ENCODE peak calls at places on chromosome 1, in seven cellular contexts. One of them, this sample, is unnamed.

GRCh38 chr1:151924691-151925587 is 15.6 kb upstream of the THEM4 start:
- DNase-seq in right lobe of liver: no peak
- DNase-seq in fibroblast of villous mesenchyme: no peak
- DNase-seq in mammary epithelial cell: no peak
- DNase-seq in astrocyte of the spinal cord: no peak
- DNase-seq in IMR-90: no peak
- DNase-seq in breast epithelium: no peak
- DNase-seq in this sample: no peak

GRCh38 chr1:20250346-20250989 is 40.2 kb upstream of the VWA5B1 start:
- DNase-seq in right lobe of liver: peak
- DNase-seq in fibroblast of villous mesenchyme: peak
- DNase-seq in mammary epithelial cell: no peak
- DNase-seq in astrocyte of the spinal cord: no peak
- DNase-seq in IMR-90: peak
- DNase-seq in breast epithelium: peak
- DNase-seq in this sample: peak

GRCh38 chr1:7278827-7279752 is 492.0 kb upstream of the VAMP3 start:
- DNase-seq in right lobe of liver: no peak
- DNase-seq in fibroblast of villous mesenchyme: peak
- DNase-seq in mammary epithelial cell: no peak
- DNase-seq in astrocyte of the spinal cord: no peak
- DNase-seq in IMR-90: peak
- DNase-seq in breast epithelium: no peak
- DNase-seq in this sample: no peak

GRCh38 chr1:38962113-38962512 is 20.5 kb upstream of the RHBDL2 start:
- DNase-seq in right lobe of liver: no peak
- DNase-seq in fibroblast of villous mesenchyme: peak
- DNase-seq in mammary epithelial cell: peak
- DNase-seq in astrocyte of the spinal cord: peak
- DNase-seq in IMR-90: peak
- DNase-seq in breast epithelium: no peak
- DNase-seq in this sample: peak

GRCh38 chr1:2105781-2106524 is 55.7 kb downstream of the PRKCZ start:
- DNase-seq in right lobe of liver: peak
- DNase-seq in fibroblast of villous mesenchyme: no peak
- DNase-seq in mammary epithelial cell: no peak
- DNase-seq in astrocyte of the spinal cord: no peak
- DNase-seq in IMR-90: no peak
- DNase-seq in breast epithelium: no peak
- DNase-seq in this sample: no peak

GRCh38 chr1:75643460-75643859 is 32.5 kb upstream of the SLC44A5 start:
- DNase-seq in right lobe of liver: no peak
- DNase-seq in fibroblast of villous mesenchyme: no peak
- DNase-seq in mammary epithelial cell: peak
- DNase-seq in astrocyte of the spinal cord: no peak
- DNase-seq in IMR-90: no peak
- DNase-seq in breast epithelium: no peak
- DNase-seq in this sample: peak

GRCh38 chr1:224433671-224434446 is 738 bp downstream of the WDR26 start:
- DNase-seq in right lobe of liver: peak
- DNase-seq in fibroblast of villous mesenchyme: peak
- DNase-seq in mammary epithelial cell: no peak
- DNase-seq in astrocyte of the spinal cord: no peak
- DNase-seq in IMR-90: no peak
- DNase-seq in breast epithelium: peak
- DNase-seq in this sample: no peak

GRCh38 chr1:1173061-1173792 is 453 bp upstream of the TTLL10 start:
- DNase-seq in right lobe of liver: peak
- DNase-seq in fibroblast of villous mesenchyme: no peak
- DNase-seq in mammary epithelial cell: no peak
- DNase-seq in astrocyte of the spinal cord: no peak
- DNase-seq in IMR-90: no peak
- DNase-seq in breast epithelium: no peak
- DNase-seq in this sample: no peak

GRCh38 chr1:45913183-45913924 is 109.9 kb downstream of the MAST2 start:
- DNase-seq in right lobe of liver: no peak
- DNase-seq in fibroblast of villous mesenchyme: peak
- DNase-seq in mammary epithelial cell: peak
- DNase-seq in astrocyte of the spinal cord: peak
- DNase-seq in IMR-90: peak
- DNase-seq in breast epithelium: no peak
- DNase-seq in this sample: peak

DNA sequence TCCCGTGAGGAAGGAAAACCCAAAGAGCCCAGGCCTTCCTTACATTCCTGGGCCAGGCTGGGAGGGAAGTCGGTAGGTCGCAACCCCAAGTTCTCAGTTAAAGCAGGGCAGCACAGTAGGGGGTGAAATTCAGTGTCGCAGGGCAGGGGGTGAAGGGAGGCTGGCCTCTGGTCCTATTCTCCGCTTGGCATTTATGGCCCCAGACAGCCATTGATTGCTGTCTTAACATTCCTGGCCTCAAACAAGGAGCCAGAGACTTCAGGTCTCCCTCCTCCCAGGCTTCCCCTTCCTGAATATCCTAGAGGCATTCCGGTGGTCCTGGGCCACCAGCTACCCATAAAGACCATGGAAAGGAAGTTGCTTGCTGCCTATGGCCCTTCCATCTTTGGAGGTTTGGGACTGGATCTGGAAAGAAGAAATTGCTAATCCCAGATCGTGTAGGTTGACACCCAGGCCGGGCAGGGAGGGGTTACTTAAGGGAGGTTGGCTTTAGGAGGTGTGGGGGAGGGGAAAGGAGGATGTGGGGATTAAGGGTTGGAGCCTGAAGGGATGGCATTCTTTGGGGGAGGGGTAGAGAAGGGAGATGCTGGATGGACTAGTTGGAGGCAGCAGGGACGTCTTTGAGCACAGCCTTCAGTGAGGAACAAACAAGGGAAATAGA is 1.7 kb downstream of the LIN28A start:
- DNase-seq in right lobe of liver: no peak
- DNase-seq in fibroblast of villous mesenchyme: no peak
- DNase-seq in mammary epithelial cell: no peak
- DNase-seq in astrocyte of the spinal cord: no peak
- DNase-seq in IMR-90: no peak
- DNase-seq in breast epithelium: no peak
- DNase-seq in this sample: no peak
- H3K4me3 ChIP-seq in right lobe of liver: no peak
- H3K4me3 ChIP-seq in fibroblast of villous mesenchyme: no peak
- H3K4me3 ChIP-seq in mammary epithelial cell: no peak
- H3K4me3 ChIP-seq in astrocyte of the spinal cord: no peak
- H3K4me3 ChIP-seq in IMR-90: no peak
- H3K4me3 ChIP-seq in breast epithelium: no peak
- H3K4me3 ChIP-seq in this sample: no peak

DNA sequence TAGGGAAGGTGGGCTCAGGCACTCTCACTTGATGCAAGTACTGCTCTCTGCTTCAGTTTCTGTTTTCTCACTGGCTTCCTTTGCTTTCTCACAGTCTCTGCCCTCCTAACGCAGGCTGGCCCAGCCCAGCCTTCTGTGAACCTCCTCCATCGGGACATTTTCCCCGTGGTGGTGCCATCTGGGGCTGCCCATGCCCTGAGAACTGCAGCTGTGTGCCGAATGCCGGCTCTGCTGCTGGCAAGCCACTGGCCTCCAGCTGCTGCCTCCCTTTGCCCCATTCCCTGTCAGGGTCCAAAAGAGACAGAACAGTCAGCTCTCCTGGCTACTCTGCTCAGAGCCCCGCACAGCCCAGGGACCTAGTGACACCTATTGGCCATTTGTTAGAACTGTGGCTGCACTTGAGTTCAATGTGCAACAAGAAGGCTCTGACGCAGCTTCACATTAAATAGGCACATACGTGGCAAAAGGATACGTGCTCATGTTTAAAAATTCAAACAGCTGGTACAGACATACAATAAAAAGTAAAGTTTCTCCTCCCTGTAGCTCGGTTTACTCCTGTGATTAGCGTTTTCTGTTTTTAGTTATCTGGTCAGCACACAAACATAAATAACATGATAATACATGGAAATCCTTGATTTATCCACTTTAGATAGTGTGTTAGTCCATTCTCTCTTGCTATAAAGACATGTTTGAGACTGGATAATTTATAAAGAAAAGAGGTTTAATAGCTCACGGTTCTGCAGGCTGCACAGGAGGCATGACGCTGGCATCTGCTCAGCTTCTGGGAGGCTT is 46.6 kb downstream of the FCRL5 start:
- DNase-seq in right lobe of liver: no peak
- DNase-seq in fibroblast of villous mesenchyme: peak
- DNase-seq in mammary epithelial cell: peak
- DNase-seq in astrocyte of the spinal cord: peak
- DNase-seq in IMR-90: peak
- DNase-seq in breast epithelium: no peak
- DNase-seq in this sample: peak
- TF ChIP-seq CTCF in right lobe of liver: peak
- TF ChIP-seq CTCF in fibroblast of villous mesenchyme: peak
- TF ChIP-seq CTCF in mammary epithelial cell: peak
- TF ChIP-seq CTCF in astrocyte of the spinal cord: peak
- TF ChIP-seq CTCF in IMR-90: peak
- TF ChIP-seq CTCF in breast epithelium: peak
- TF ChIP-seq CTCF in this sample: peak

GRCh38 chr1:11272544-11272841 is 505 bp upstream of the UBIAD1 start:
- DNase-seq in right lobe of liver: no peak
- DNase-seq in fibroblast of villous mesenchyme: no peak
- DNase-seq in mammary epithelial cell: no peak
- DNase-seq in astrocyte of the spinal cord: peak
- DNase-seq in IMR-90: no peak
- DNase-seq in breast epithelium: no peak
- DNase-seq in this sample: no peak
- H3K4me3 ChIP-seq in right lobe of liver: peak
- H3K4me3 ChIP-seq in fibroblast of villous mesenchyme: peak
- H3K4me3 ChIP-seq in mammary epithelial cell: peak
- H3K4me3 ChIP-seq in astrocyte of the spinal cord: peak
- H3K4me3 ChIP-seq in IMR-90: peak
- H3K4me3 ChIP-seq in breast epithelium: peak
- H3K4me3 ChIP-seq in this sample: peak

DNA sequence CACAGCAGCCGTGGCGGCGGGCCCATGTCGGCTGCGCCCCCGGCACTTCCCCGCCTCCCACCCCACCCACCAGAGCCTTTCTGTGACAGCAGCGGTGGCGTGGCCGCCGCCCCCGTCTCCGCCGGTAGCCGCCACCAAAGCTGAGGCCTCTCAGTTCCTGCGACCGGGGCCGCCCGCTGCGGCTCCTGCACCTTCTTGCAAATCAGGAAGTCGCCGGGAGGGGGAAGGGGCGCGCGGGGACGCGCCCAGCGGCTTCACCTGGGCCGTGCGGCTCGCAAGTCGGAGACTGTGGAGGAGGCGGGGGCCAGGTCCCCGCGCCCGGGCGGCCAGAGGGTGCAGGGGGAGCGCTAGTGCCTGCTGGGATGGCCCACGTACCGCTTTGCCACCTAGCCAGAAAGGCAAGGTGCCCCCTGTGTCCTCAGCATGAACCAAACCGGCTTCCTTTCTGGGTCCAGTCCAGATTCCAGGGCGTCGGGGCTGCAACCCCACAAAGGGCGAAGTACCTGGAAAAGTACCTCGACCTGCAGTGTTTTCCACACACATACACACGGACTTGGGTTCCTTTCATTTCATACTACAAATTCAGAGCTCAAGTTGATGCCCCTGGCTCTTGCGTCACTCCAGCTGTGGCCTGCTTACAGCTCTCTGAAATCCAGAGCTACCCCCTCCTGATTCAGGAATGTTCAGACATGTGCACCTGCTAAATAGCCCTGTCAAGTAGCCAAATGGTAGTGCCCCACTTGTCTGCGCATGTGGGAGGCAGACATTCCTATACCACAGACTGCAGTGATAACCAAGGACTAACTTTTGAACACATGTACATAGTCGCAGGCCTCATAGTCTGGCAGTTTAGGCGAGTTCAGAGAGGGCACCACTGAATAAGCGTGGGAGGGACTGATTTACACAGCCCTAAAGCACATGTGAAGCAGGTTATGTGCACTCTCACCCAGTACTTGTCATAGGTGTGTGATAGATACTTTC is at the start of gene DENND1B:
- DNase-seq in right lobe of liver: peak
- DNase-seq in fibroblast of villous mesenchyme: peak
- DNase-seq in mammary epithelial cell: peak
- DNase-seq in astrocyte of the spinal cord: peak
- DNase-seq in IMR-90: peak
- DNase-seq in breast epithelium: peak
- DNase-seq in this sample: peak
- TF ChIP-seq CTCF in right lobe of liver: no peak
- TF ChIP-seq CTCF in fibroblast of villous mesenchyme: peak
- TF ChIP-seq CTCF in mammary epithelial cell: no peak
- TF ChIP-seq CTCF in astrocyte of the spinal cord: no peak
- TF ChIP-seq CTCF in IMR-90: no peak
- TF ChIP-seq CTCF in breast epithelium: no peak
- TF ChIP-seq CTCF in this sample: no peak

GRCh38 chr1:23799255-23799569 is 1.3 kb downstream of the GALE start:
- DNase-seq in right lobe of liver: no peak
- DNase-seq in fibroblast of villous mesenchyme: no peak
- DNase-seq in mammary epithelial cell: no peak
- DNase-seq in astrocyte of the spinal cord: no peak
- DNase-seq in IMR-90: no peak
- DNase-seq in breast epithelium: no peak
- DNase-seq in this sample: no peak
- H3K4me3 ChIP-seq in right lobe of liver: peak
- H3K4me3 ChIP-seq in fibroblast of villous mesenchyme: peak
- H3K4me3 ChIP-seq in mammary epithelial cell: peak
- H3K4me3 ChIP-seq in astrocyte of the spinal cord: peak
- H3K4me3 ChIP-seq in IMR-90: no peak
- H3K4me3 ChIP-seq in breast epithelium: peak
- H3K4me3 ChIP-seq in this sample: peak

DNA sequence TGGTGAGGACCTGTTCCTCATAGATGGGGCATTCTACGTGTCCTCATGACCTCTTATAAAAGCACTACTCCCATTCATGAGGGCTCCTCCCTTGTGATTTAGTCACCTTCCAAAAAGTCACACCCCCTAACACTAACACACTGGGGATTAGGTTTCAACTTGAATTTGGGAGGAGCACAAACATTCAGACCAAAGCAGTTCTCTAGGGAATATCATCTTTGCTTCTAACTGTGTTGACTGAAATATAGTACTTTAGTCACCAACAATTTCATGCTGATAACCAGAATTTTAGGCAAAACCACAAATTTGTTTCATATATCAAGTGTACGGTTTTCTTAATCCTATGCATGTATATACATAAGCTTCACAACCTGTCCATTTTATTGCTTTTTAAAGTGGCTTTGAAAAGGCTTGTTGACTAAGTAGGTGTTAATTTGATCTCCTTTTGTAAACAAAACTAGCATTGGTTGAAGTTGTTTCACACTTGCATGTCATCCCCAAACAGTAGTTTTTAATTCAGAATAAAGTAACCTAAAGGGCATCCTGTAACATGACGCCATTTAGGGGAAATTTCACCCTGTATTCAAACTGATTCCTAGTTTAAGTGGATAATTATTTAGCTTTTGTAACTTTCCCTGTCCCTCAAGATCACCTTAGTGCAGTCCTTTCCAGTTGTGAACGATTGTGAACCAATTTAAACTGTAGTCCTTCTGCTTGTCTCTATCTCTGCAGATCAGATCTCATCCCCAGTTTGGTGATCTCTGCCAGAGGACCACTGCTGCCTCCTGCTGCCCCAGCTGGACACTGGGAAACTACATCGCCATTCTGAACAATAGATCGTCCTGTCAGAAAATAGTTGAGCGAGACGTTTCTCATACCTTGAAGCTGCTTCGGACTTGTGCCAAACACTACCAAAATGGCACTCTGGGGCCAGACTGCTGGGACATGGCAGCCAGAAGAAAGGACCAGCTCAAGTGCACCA is 141.1 kb downstream of the TLR5 start:
- DNase-seq in right lobe of liver: no peak
- DNase-seq in fibroblast of villous mesenchyme: no peak
- DNase-seq in mammary epithelial cell: peak
- DNase-seq in astrocyte of the spinal cord: no peak
- DNase-seq in IMR-90: no peak
- DNase-seq in breast epithelium: no peak
- DNase-seq in this sample: no peak
- TF ChIP-seq CTCF in right lobe of liver: no peak
- TF ChIP-seq CTCF in fibroblast of villous mesenchyme: peak
- TF ChIP-seq CTCF in mammary epithelial cell: no peak
- TF ChIP-seq CTCF in astrocyte of the spinal cord: peak
- TF ChIP-seq CTCF in IMR-90: peak
- TF ChIP-seq CTCF in breast epithelium: no peak
- TF ChIP-seq CTCF in this sample: peak

This sample was measured in cardiac fibroblast.